ENCODE peak calls at places on chromosomes 7 and 10, in nine cellular contexts. U is OCI-LY7, G is hepatocyte, J is GM23248, N is MM.1S, R is HCT116, E is PC-3, Q is neural progenitor cell, D is SK-N-SH. A is an unnamed sample.

GRCh38 chr10:79229830-79230562 is 117.3 kb upstream of the PPIF start:
- DNase-seq in U (peak), G (peak), J (no peak), N (no peak), R (no peak), E (no peak), Q (peak), D (peak), A (peak)

GRCh38 chr10:112424658-112425057 is 22.1 kb downstream of the ZDHHC6 start:
- DNase-seq in U (no peak), G (no peak), J (no peak), N (no peak), R (no peak), E (no peak), Q (peak), D (no peak), A (no peak)

GRCh38 chr10:24208661-24209420 is at the start of gene KIAA1217:
- DNase-seq in U (no peak), G (peak), J (peak), N (peak), R (no peak), E (peak), Q (peak), D (peak), A (peak)

GRCh38 chr7:155447603-155448002 is 10.3 kb upstream of the EN2 start:
- DNase-seq in U (no peak), G (no peak), J (no peak), N (no peak), R (no peak), E (no peak), Q (no peak), D (no peak), A (no peak)

GRCh38 chr10:84156768-84157167 is 16.8 kb upstream of the GPR15LG start:
- DNase-seq in U (no peak), G (no peak), J (peak), N (no peak), R (no peak), E (no peak), Q (no peak), D (no peak), A (no peak)

GRCh38 chr7:132771301-132771730 is 195.0 kb upstream of the PLXNA4 start:
- DNase-seq in U (no peak), G (no peak), J (peak), N (no peak), R (no peak), E (no peak), Q (no peak), D (no peak), A (peak)

GRCh38 chr7:94067506-94067905 is 63.4 kb upstream of the BET1 start:
- DNase-seq in U (no peak), G (no peak), J (peak), N (no peak), R (no peak), E (no peak), Q (no peak), D (no peak), A (no peak)

GRCh38 chr7:128210590-128211570 is 30.2 kb upstream of the LEP start:
- DNase-seq in U (no peak), G (no peak), J (no peak), N (no peak), R (no peak), E (peak), Q (no peak), D (no peak), A (no peak)

GRCh38 chr10:46522295-46523118 is 34.0 kb downstream of the GPRIN2 start:
- DNase-seq in U (no peak), G (no peak), J (no peak), N (no peak), R (no peak), E (no peak), Q (no peak), D (no peak), A (no peak)

GRCh38 chr10:36802523-36803153 is 322.8 kb upstream of the ANKRD30A start:
- DNase-seq in U (no peak), G (peak), J (peak), N (no peak), R (no peak), E (no peak), Q (no peak), D (peak), A (no peak)

GRCh38 chr10:87847550-87847949 is 15.8 kb downstream of the KLLN start:
- DNase-seq in U (no peak), G (no peak), J (peak), N (no peak), R (no peak), E (peak), Q (no peak), D (no peak), A (no peak)

GRCh38 chr7:44534501-44534900 is 6.6 kb downstream of the NPC1L1 start:
- DNase-seq in U (peak), G (peak), J (peak), N (peak), R (peak), E (peak), Q (peak), D (peak), A (peak)

GRCh38 chr7:918118-918425 is 36.4 kb downstream of the ADAP1 start:
- DNase-seq in U (no peak), G (no peak), J (no peak), N (no peak), R (no peak), E (no peak), Q (no peak), D (no peak), A (no peak)

GRCh38 chr7:122743211-122743610 is 40.5 kb upstream of the RNF148 start:
- DNase-seq in U (no peak), G (no peak), J (no peak), N (no peak), R (no peak), E (no peak), Q (no peak), D (no peak), A (no peak)

GRCh38 chr10:299512-299911 is 164.3 kb downstream of the ZMYND11 start:
- DNase-seq in U (peak), G (no peak), J (no peak), N (no peak), R (no peak), E (no peak), Q (no peak), D (no peak), A (no peak)

GRCh38 chr7:54932818-54933543 is 85.8 kb upstream of the EGFR start:
- DNase-seq in U (no peak), G (peak), J (peak), N (no peak), R (peak), E (peak), Q (peak), D (peak), A (peak)

GRCh38 chr10:111113238-111113960 is 36.6 kb downstream of the ADRA2A start:
- DNase-seq in U (no peak), G (no peak), J (no peak), N (no peak), R (no peak), E (no peak), Q (no peak), D (no peak), A (no peak)

GRCh38 chr7:54705436-54705835 is 53.6 kb downstream of the SEC61G start:
- DNase-seq in U (no peak), G (no peak), J (peak), N (peak), R (peak), E (peak), Q (no peak), D (no peak), A (no peak)

GRCh38 chr7:16027396-16027795 is 340.9 kb upstream of the MEOX2 start:
- DNase-seq in U (no peak), G (no peak), J (peak), N (no peak), R (no peak), E (no peak), Q (no peak), D (no peak), A (no peak)

GRCh38 chr7:48144291-48144768 is 26.9 kb upstream of the ABCA13 start:
- DNase-seq in U (no peak), G (peak), J (no peak), N (no peak), R (no peak), E (peak), Q (no peak), D (no peak), A (no peak)

GRCh38 chr7:34036069-34036920 is 131.0 kb downstream of the BMPER start:
- DNase-seq in U (no peak), G (peak), J (no peak), N (no peak), R (peak), E (no peak), Q (no peak), D (no peak), A (no peak)

GRCh38 chr10:83012866-83013265 is 1126.4 kb upstream of the GHITM start:
- DNase-seq in U (no peak), G (peak), J (peak), N (no peak), R (no peak), E (no peak), Q (no peak), D (no peak), A (no peak)

GRCh38 chr10:98963608-98964007 is 272.0 kb downstream of the HPSE2 start:
- DNase-seq in U (no peak), G (no peak), J (no peak), N (no peak), R (no peak), E (no peak), Q (no peak), D (no peak), A (no peak)

GRCh38 chr10:84343831-84344230 is 15.4 kb downstream of the CCSER2 start:
- DNase-seq in U (no peak), G (no peak), J (no peak), N (no peak), R (no peak), E (no peak), Q (no peak), D (no peak), A (no peak)

GRCh38 chr7:90726623-90727022 is 130.5 kb downstream of the CDK14 start:
- DNase-seq in U (no peak), G (no peak), J (peak), N (peak), R (no peak), E (peak), Q (peak), D (no peak), A (no peak)

GRCh38 chr10:76961841-76962240 is 675.8 kb downstream of the KCNMA1 start:
- DNase-seq in U (no peak), G (no peak), J (no peak), N (peak), R (no peak), E (no peak), Q (no peak), D (no peak), A (no peak)

GRCh38 chr7:111113263-111114017 is 22.5 kb downstream of the LRRN3 start:
- DNase-seq in U (no peak), G (no peak), J (peak), N (no peak), R (no peak), E (peak), Q (no peak), D (no peak), A (no peak)

GRCh38 chr7:7675686-7676085 is 35.1 kb downstream of the UMAD1 start:
- DNase-seq in U (peak), G (no peak), J (no peak), N (no peak), R (no peak), E (no peak), Q (no peak), D (no peak), A (no peak)

GRCh38 chr7:107427462-107427861 is 42.4 kb upstream of the GPR22 start:
- DNase-seq in U (no peak), G (no peak), J (no peak), N (no peak), R (no peak), E (no peak), Q (no peak), D (no peak), A (no peak)
- TF ChIP-seq EZH2phosphoT487 in U (no peak), G (no peak), J (no peak), N (no peak), R (no peak), E (no peak), Q (no peak), D (no peak), A (no peak)

GRCh38 chr10:27240212-27240890 is at the start of gene ACBD5:
- DNase-seq in U (peak), G (peak), J (peak), N (peak), R (no peak), E (peak), Q (peak), D (peak), A (peak)
- TF ChIP-seq EZH2phosphoT487 in U (no peak), G (no peak), J (no peak), N (no peak), R (no peak), E (no peak), Q (no peak), D (no peak), A (no peak)

GRCh38 chr7:88599528-88599927 is 160.0 kb upstream of the ZNF804B start:
- DNase-seq in U (no peak), G (no peak), J (no peak), N (no peak), R (no peak), E (no peak), Q (peak), D (no peak), A (peak)

GRCh38 chr7:88597941-88598425 is 161.5 kb upstream of the ZNF804B start:
- DNase-seq in U (no peak), G (no peak), J (no peak), N (no peak), R (no peak), E (no peak), Q (no peak), D (no peak), A (no peak)
- TF ChIP-seq EZH2phosphoT487 in U (no peak), G (no peak), J (no peak), N (no peak), R (no peak), E (no peak), Q (no peak), D (no peak), A (no peak)

GRCh38 chr7:39922580-39922979 is 27.5 kb upstream of the CDK13 start:
- DNase-seq in U (no peak), G (no peak), J (no peak), N (no peak), R (no peak), E (no peak), Q (no peak), D (no peak), A (no peak)
- TF ChIP-seq EZH2phosphoT487 in U (no peak), G (no peak), J (no peak), N (no peak), R (no peak), E (no peak), Q (no peak), D (no peak), A (no peak)

GRCh38 chr10:61108880-61109279 is 164.9 kb upstream of the RHOBTB1 start:
- DNase-seq in U (no peak), G (no peak), J (no peak), N (no peak), R (no peak), E (no peak), Q (no peak), D (no peak), A (no peak)
- TF ChIP-seq EZH2phosphoT487 in U (no peak), G (no peak), J (no peak), N (no peak), R (no peak), E (no peak), Q (no peak), D (no peak), A (no peak)

GRCh38 chr7:106616692-106617052 is 44.3 kb downstream of the CCDC71L start:
- DNase-seq in U (no peak), G (no peak), J (peak), N (no peak), R (no peak), E (no peak), Q (no peak), D (no peak), A (no peak)
- TF ChIP-seq EZH2phosphoT487 in U (no peak), G (no peak), J (no peak), N (no peak), R (no peak), E (no peak), Q (no peak), D (no peak), A (no peak)

DNA sequence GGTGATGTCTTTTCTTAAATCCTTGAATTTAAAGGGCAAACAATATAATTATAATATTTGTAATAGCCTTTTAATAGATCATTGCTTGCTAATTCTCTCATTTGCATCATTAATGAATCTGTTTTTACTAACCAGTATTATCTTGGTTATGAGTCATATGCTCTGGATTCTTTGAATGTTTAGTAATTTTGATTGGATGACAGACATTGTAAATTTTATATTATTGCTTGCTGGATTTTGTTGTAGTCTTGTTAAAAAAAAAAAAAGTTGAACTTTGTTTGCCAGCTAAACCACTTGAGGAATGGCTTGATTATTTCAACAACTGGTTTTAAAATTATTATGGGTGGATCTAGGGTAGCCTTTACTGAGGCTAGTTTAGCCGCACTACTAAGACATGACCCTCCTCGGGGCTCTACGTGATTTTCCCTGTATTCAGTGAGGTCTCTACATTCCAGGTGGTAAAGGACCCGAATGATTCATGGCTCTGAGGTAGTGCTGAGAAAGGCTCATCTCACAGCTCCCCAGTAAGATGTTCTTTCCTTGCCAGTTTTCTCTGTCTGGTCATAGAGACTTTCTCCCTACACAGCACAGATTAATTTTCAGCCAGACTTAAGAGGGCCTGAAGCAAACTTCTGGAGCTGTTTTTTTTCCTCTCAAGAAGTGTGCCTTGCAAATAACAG is 8.5 kb downstream of the C10orf90 start:
- DNase-seq in U (no peak), G (peak), J (peak), N (no peak), R (no peak), E (no peak), Q (no peak), D (no peak), A (no peak)
- TF ChIP-seq EZH2phosphoT487 in U (no peak), G (no peak), J (no peak), N (no peak), R (no peak), E (no peak), Q (no peak), D (no peak), A (no peak)

DNA sequence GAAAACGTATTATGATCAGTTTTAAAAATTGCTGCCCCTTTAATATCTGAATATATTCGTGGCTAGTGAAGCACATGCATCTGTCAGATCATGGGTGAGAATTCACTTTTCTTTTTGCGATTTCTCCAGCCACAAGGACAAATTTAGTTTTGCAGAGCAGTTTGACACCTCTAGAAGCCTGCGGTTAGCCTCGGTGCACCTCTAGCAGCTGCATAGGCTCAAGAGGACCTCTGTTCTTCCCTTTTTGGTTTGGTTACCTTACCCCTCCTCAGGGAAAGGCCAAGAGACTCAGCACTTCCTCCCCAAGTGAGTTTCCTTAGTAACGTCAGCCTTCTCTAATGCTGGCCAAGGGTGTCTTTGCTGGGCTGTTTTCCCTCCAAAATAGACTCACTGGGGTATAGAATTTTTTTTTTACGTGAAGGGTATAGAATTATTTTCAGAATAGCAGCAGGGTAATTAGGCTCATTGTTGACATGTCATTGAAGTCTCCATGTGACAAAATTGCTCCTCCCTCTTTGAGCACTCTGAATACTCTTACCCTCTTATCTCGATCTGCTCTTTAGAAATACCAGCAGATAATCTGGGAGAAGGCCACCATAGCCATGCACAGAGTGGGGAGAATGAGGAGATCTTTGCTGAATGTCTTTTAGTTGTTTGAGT is 97.9 kb downstream of the AUTS2 start:
- DNase-seq in U (peak), G (no peak), J (no peak), N (peak), R (no peak), E (no peak), Q (no peak), D (no peak), A (no peak)
- TF ChIP-seq EZH2phosphoT487 in U (no peak), G (no peak), J (no peak), N (no peak), R (no peak), E (no peak), Q (no peak), D (no peak), A (no peak)

DNA sequence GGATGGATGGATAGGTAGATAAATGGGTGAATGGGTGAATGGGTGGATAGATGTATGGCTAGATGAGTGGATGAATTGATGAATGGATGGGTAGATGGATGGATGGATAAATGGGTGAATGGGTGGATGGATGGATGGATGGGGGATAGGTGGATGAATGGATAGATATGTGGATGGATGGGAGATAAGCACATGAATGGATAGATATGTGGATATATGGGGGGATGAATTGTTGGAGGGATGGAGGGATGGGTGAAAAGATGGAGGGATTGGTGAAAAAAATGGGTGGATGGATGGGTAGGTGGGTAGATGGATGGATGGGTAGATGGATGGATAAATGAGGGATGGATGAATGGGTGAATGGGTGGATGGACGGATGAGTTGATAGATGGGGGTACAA is 196.4 kb downstream of the FRMD4A start:
- DNase-seq in U (no peak), G (no peak), J (no peak), N (no peak), R (no peak), E (no peak), Q (no peak), D (no peak), A (no peak)
- TF ChIP-seq EZH2phosphoT487 in U (no peak), G (no peak), J (no peak), N (no peak), R (no peak), E (no peak), Q (no peak), D (no peak), A (no peak)